ENCODE peak calls at places on chromosomes 2 and 18, in six cellular contexts. A is Calu3, M is epithelial cell of esophagus, N is fibroblast of mammary gland, W is tibial nerve, U is HepG2. C is an unnamed sample.

GRCh38 chr2:6921321-6921922 is 4.2 kb downstream of the RNF144A start:
- DNase-seq in N (no peak), W (no peak), U (peak; percentile 96), A (no peak), M (no peak), C (no peak)

GRCh38 chr2:178284613-178285286 is 90.4 kb downstream of the OSBPL6 start:
- DNase-seq in N (no peak), M (no peak), U (no peak), A (no peak), W (no peak), C (no peak)

GRCh38 chr2:196925768-196926561 is 542 bp downstream of the PGAP1 start:
- DNase-seq in N (peak; percentile 29), U (peak; percentile 10), W (peak; percentile 18), M (peak; percentile 83), A (peak; percentile 10), C (no peak)

GRCh38 chr2:207042155-207042554 is 102.8 kb downstream of the CPO start:
- DNase-seq in A (no peak), U (no peak), M (no peak), W (no peak), N (peak; percentile 13), C (no peak)

GRCh38 chr18:50356036-50356945 is 18.6 kb upstream of the SKA1 start:
- DNase-seq in M (peak; percentile 61), N (peak; percentile 41), A (peak; percentile 23), W (no peak), U (peak; percentile 11), C (no peak)

GRCh38 chr2:212940816-212941215 is 210.6 kb downstream of the IKZF2 start:
- DNase-seq in A (peak; percentile 69), N (peak; percentile 50), U (no peak), M (peak; percentile 96), W (no peak), C (no peak)

GRCh38 chr2:176102309-176102866 is 2.8 kb downstream of the HOXD12 start:
- DNase-seq in N (no peak), W (no peak), U (no peak), A (no peak), M (no peak), C (no peak)

GRCh38 chr2:47299555-47299954 is 103.4 kb upstream of the MSH2 start:
- DNase-seq in M (peak; percentile 78), N (peak; percentile 86), W (no peak), U (no peak), A (no peak), C (no peak)

GRCh38 chr2:68744517-68744916 is 9.9 kb downstream of the ARHGAP25 start:
- DNase-seq in A (no peak), W (no peak), N (no peak), U (no peak), M (peak; percentile 50), C (peak; percentile 11)
- TF ChIP-seq CTCF in A (no peak), W (no peak), N (no peak), U (no peak), M (peak; percentile 55), C (no peak)

DNA sequence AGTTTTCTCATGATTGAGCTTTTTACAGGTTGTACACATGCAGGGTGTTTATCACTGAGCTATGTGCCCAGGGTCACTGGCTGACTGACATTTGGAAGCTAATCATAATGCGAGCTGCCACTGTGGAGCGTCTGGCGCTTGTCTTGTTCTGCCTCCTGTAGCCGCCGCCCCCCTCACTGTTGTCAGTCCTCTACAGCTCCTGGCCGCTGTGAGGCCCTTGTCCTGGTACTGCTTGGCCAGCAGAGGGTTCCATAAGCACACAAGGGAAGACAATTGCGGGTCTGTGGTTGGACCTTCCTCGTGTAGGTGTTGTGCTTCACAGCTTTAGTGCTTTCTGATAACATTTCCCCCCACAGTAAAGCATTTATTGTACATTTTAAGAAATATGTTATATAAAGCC is 105.6 kb upstream of the LDLRAD4 start:
- DNase-seq in M (peak; percentile 17), U (peak; percentile 81), A (peak; percentile 16), W (no peak), N (peak; percentile 39), C (no peak)
- TF ChIP-seq CTCF in M (peak; percentile 20), U (peak; percentile 90), A (no peak), W (peak; percentile 10), N (peak; percentile 19), C (no peak)

GRCh38 chr2:182436252-182436651 is 9.4 kb upstream of the PDE1A start:
- DNase-seq in W (no peak), U (no peak), M (no peak), A (no peak), N (no peak), C (no peak)

GRCh38 chr2:182435754-182436153 is 8.9 kb upstream of the PDE1A start:
- DNase-seq in W (no peak), A (no peak), M (peak; percentile 28), U (no peak), N (peak; percentile 61), C (no peak)

GRCh38 chr2:182426915-182427233 is at the start of gene PDE1A:
- DNase-seq in W (no peak), N (no peak), U (no peak), A (no peak), M (no peak), C (no peak)

GRCh38 chr2:182426082-182426914 is 538 bp downstream of the PDE1A start:
- DNase-seq in W (no peak), M (no peak), A (peak; percentile 2), N (peak; percentile 26), U (no peak), C (no peak)

DNA sequence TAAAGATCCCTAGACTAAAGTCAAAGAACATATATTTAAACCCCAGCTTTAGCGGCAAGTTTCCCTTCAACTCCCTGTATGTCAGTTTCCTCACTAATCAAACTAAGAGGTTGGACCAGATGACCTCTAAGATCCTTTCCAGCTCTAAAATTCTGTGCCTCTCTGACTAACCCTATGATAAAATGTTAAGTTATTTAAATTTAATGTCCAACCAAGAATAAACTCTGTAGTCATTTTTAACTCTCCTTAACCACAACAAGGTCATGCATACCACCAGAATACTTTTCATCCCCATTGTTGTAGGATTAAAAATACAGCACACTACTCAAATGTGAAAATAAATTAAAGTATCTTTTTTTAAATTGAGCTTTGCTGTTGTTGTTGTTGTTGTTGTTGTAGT is 5.2 kb upstream of the PDE1A start:
- DNase-seq in A (no peak), U (no peak), M (no peak), N (no peak), W (no peak), C (no peak)
- TF ChIP-seq CTCF in A (no peak), U (no peak), M (no peak), N (no peak), W (no peak), C (no peak)

GRCh38 chr2:27024188-27024587 is 8.6 kb upstream of the TMEM214 start:
- DNase-seq in M (no peak), N (no peak), W (no peak), U (no peak), A (no peak), C (no peak)
- TF ChIP-seq CTCF in M (no peak), N (no peak), W (no peak), U (peak; percentile 29), A (no peak), C (no peak)

GRCh38 chr2:142286618-142287017 is 155.8 kb upstream of the LRP1B start:
- DNase-seq in N (no peak), W (no peak), U (peak; percentile 55), M (peak; percentile 44), A (no peak), C (no peak)
- TF ChIP-seq CTCF in N (peak; percentile 15), W (no peak), U (peak; percentile 80), M (peak; percentile 62), A (peak; percentile 31), C (no peak)